ENCODE peak calls at places on chromosomes 11 and 22, in eight cellular contexts. F is HCT116, P is GM23338, D is Panc1, W is HepG2, X is upper lobe of left lung, B is K562, V is GM12878. Q is an unnamed sample.

GRCh38 chr22:38971202-38971601 is 10.9 kb upstream of the APOBEC3B start:
- ATAC-seq in X (no peak), B (no peak), W (no peak), V (no peak), D (no peak), P (no peak), F (no peak), Q (no peak)

GRCh38 chr22:28894793-28895192 is 11.4 kb downstream of the ZNRF3 start:
- ATAC-seq in W (no peak), X (no peak), B (no peak), D (no peak), F (no peak), P (no peak), V (no peak), Q (no peak)

GRCh38 chr22:43199541-43199940 is 12.6 kb upstream of the TTLL12 start:
- ATAC-seq in P (no peak), W (no peak), V (no peak), B (no peak), F (no peak), X (no peak), D (no peak), Q (no peak)

GRCh38 chr11:71282581-71283351 is 30.4 kb upstream of the SHANK2 start:
- ATAC-seq in F (peak), D (peak), V (no peak), X (no peak), W (peak), P (no peak), B (no peak), Q (no peak)

GRCh38 chr11:122809861-122810260 is 28.4 kb upstream of the CRTAM start:
- ATAC-seq in P (no peak), W (no peak), B (no peak), F (no peak), X (no peak), D (no peak), V (no peak), Q (no peak)

GRCh38 chr11:75195164-75195962 is 44.5 kb downstream of the SLCO2B1 start:
- ATAC-seq in F (no peak), X (peak), D (no peak), W (no peak), B (no peak), V (no peak), P (no peak), Q (peak)

GRCh38 chr11:112523477-112523876 is 262.8 kb upstream of the PLET1 start:
- ATAC-seq in V (no peak), B (peak), D (peak), W (no peak), P (peak), F (no peak), X (no peak), Q (peak)

GRCh38 chr11:133971871-133972270 is 15.1 kb upstream of the IGSF9B start:
- ATAC-seq in P (no peak), B (no peak), W (no peak), X (no peak), F (no peak), D (no peak), V (no peak), Q (no peak)

GRCh38 chr11:100903284-100903683 is 216.2 kb downstream of the ARHGAP42 start:
- ATAC-seq in F (no peak), W (no peak), P (no peak), V (no peak), B (no peak), D (no peak), X (no peak), Q (no peak)

GRCh38 chr22:38246692-38247091 is 26.1 kb downstream of the TMEM184B start:
- ATAC-seq in B (no peak), P (no peak), V (no peak), W (no peak), X (peak), F (no peak), D (no peak), Q (peak)

GRCh38 chr11:91625495-91625894 is 599.1 kb upstream of the FAT3 start:
- ATAC-seq in W (no peak), B (peak), D (no peak), X (no peak), F (no peak), V (peak), P (no peak), Q (no peak)
- TF ChIP-seq POLR2AphosphoS5 in W (no peak), B (no peak), D (no peak), X (no peak), F (no peak), V (no peak), P (no peak), Q (no peak)

GRCh38 chr11:128210148-128210940 is 377.0 kb downstream of the ETS1 start:
- ATAC-seq in X (peak), D (peak), W (peak), P (peak), V (no peak), B (no peak), F (peak), Q (peak)
- TF ChIP-seq POLR2AphosphoS5 in X (no peak), D (peak), W (no peak), P (no peak), V (no peak), B (no peak), F (peak), Q (peak)

GRCh38 chr22:48670317-48670716 is 1157.4 kb downstream of the BRD1 start:
- ATAC-seq in P (no peak), W (no peak), F (no peak), X (no peak), D (no peak), V (no peak), B (no peak), Q (no peak)

GRCh38 chr22:48672387-48672786 is 1155.3 kb downstream of the BRD1 start:
- ATAC-seq in W (no peak), D (no peak), X (no peak), F (no peak), P (no peak), V (no peak), B (no peak), Q (no peak)

GRCh38 chr22:48673806-48674500 is 1153.7 kb downstream of the BRD1 start:
- ATAC-seq in F (no peak), V (no peak), W (no peak), X (no peak), B (no peak), P (no peak), D (no peak), Q (no peak)

GRCh38 chr22:48669226-48669625 is 1158.4 kb downstream of the BRD1 start:
- ATAC-seq in X (no peak), W (no peak), D (no peak), V (no peak), F (no peak), B (no peak), P (no peak), Q (no peak)

DNA sequence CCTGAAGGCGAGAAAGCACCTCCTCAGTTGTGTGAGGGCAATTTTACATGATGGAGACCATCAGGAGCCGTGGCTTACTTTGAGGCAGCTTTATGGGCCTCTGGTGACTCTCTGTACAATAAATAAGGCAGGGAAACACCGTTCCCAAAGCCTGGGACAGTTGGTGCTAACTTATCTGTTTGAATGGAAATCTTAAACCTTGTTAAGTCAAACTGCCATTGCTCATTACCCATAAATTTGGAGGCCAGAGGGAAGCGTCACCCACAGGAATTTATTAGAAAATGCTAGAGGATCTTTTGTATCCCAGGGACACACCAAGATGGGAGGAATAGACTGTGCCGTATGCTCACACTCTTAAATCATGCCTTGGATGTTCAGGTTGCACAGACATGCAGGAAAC is 1156.9 kb downstream of the BRD1 start:
- ATAC-seq in P (no peak), B (no peak), F (no peak), D (no peak), W (no peak), X (no peak), V (no peak), Q (no peak)
- TF ChIP-seq POLR2AphosphoS5 in P (no peak), B (no peak), F (no peak), D (no peak), W (no peak), X (no peak), V (no peak), Q (no peak)

GRCh38 chr11:19832166-19832750 is 119.6 kb downstream of the NAV2 start:
- ATAC-seq in P (no peak), B (no peak), W (no peak), D (no peak), V (no peak), F (no peak), X (no peak), Q (no peak)

GRCh38 chr11:19828382-19829108 is 115.9 kb downstream of the NAV2 start:
- ATAC-seq in W (no peak), V (peak), F (no peak), X (no peak), B (no peak), D (no peak), P (no peak), Q (no peak)

GRCh38 chr11:19832901-19833300 is 120.3 kb downstream of the NAV2 start:
- ATAC-seq in X (no peak), B (no peak), D (no peak), P (no peak), V (no peak), F (no peak), W (no peak), Q (no peak)

GRCh38 chr11:19827399-19828135 is 114.9 kb downstream of the NAV2 start:
- ATAC-seq in F (no peak), V (no peak), X (no peak), W (no peak), D (no peak), B (no peak), P (peak), Q (no peak)

DNA sequence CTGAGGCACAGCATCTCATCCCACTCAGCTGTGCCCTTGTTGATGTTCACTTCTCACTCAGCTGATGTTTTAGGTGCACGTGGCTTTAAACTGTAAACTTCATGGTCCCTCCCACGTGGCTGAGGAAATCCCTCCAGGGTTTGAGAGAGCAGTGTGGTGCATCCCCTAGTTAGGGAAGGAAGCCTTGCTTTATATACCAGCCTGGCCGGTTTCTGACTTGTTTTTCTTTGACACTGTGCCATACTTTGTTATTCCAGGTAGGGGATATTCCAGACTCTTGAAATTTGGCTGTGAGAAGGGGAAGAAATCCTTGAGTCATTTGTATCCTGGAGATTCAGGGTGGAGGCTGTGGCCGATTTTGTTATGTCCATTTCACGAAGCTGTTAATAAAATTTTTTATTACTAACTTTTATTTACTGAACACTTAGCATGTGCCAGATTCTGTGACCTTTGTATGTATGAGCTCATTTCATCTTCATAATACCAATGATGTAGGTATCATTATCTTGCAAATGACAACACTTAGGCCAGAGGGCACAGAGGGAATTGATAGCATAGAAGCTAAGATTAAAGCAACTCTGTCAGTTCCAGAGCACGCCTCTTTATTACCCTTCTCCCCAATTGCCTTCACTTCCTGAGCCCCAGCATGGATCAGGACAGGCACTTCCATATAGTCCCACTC is 116.6 kb downstream of the NAV2 start:
- ATAC-seq in W (no peak), F (no peak), V (peak), X (no peak), D (no peak), P (peak), B (no peak), Q (no peak)
- TF ChIP-seq POLR2AphosphoS5 in W (no peak), F (no peak), V (no peak), X (no peak), D (no peak), P (no peak), B (no peak), Q (no peak)

Q was measured in gastroesophageal sphincter.